ENCODE peak calls at places on chromosome 7, in six cellular contexts. F is AG04450, O is lung, D is choroid plexus epithelial cell, B is mammary epithelial cell, G is endothelial cell of umbilical vein. K is an unnamed sample.

GRCh38 chr7:19352271-19352670 is 207.1 kb upstream of the FERD3L start:
- DNase-seq in G (no peak), O (no peak), D (no peak), F (peak), B (no peak), K (no peak)

GRCh38 chr7:22647451-22648257 is 79.3 kb upstream of the IL6 start:
- DNase-seq in O (no peak), F (peak), G (peak), D (peak), B (peak), K (peak)

GRCh38 chr7:12303507-12303906 is 92.4 kb downstream of the TMEM106B start:
- DNase-seq in B (no peak), D (peak), O (no peak), G (peak), F (no peak), K (no peak)

GRCh38 chr7:105496501-105496900 is 25.6 kb downstream of the PUS7 start:
- DNase-seq in O (no peak), F (no peak), B (peak), D (peak), G (peak), K (peak)

GRCh38 chr7:23334482-23335056 is 35.4 kb downstream of the MALSU1 start:
- DNase-seq in F (peak), O (peak), G (peak), B (peak), D (peak), K (peak)

GRCh38 chr7:514651-515598 is 4.7 kb downstream of the PDGFA start:
- DNase-seq in D (peak), F (no peak), B (peak), O (no peak), G (no peak), K (no peak)

GRCh38 chr7:76515999-76516443 is 5.7 kb downstream of the UPK3B start:
- DNase-seq in G (no peak), F (no peak), B (no peak), O (no peak), D (peak), K (no peak)

GRCh38 chr7:101901661-101902491 is 84.5 kb downstream of the CUX1 start:
- DNase-seq in G (peak), F (no peak), B (no peak), O (no peak), D (no peak), K (peak)

GRCh38 chr7:108805808-108806397 is 236.2 kb downstream of the DNAJB9 start:
- DNase-seq in B (peak), D (peak), O (no peak), G (peak), F (no peak), K (peak)

GRCh38 chr7:93327006-93327633 is 95.0 kb downstream of the VPS50 start:
- DNase-seq in B (peak), D (peak), O (no peak), G (no peak), F (peak), K (peak)

GRCh38 chr7:24764972-24765744 is 7.9 kb upstream of the GSDME start:
- DNase-seq in G (no peak), D (peak), O (no peak), B (no peak), F (no peak), K (no peak)

GRCh38 chr7:106535234-106536026 is 125.5 kb downstream of the CCDC71L start:
- DNase-seq in F (no peak), O (no peak), B (no peak), G (no peak), D (peak), K (peak)

GRCh38 chr7:122305475-122306319 is 1.1 kb upstream of the FEZF1 start:
- DNase-seq in F (no peak), B (no peak), G (no peak), O (no peak), D (peak), K (no peak)

GRCh38 chr7:39924122-39924521 is 25.9 kb upstream of the CDK13 start:
- DNase-seq in G (no peak), B (no peak), F (no peak), D (no peak), O (no peak), K (no peak)

GRCh38 chr7:42247301-42247700 is 10.3 kb upstream of the GLI3 start:
- DNase-seq in G (no peak), D (peak), O (no peak), B (peak), F (no peak), K (peak)

GRCh38 chr7:127252736-127253288 is at the start of gene GRM8:
- DNase-seq in D (peak), G (peak), O (no peak), F (no peak), B (peak), K (no peak)

GRCh38 chr7:91880413-91881241 is at the start of gene MTERF1:
- DNase-seq in O (peak), D (peak), F (peak), G (peak), B (peak), K (peak)

GRCh38 chr7:91875851-91876250 is 4.7 kb downstream of the MTERF1 start:
- DNase-seq in D (peak), F (no peak), B (no peak), O (no peak), G (no peak), K (no peak)

GRCh38 chr7:91880016-91880412 is 488 bp downstream of the MTERF1 start:
- DNase-seq in B (peak), F (no peak), O (no peak), D (peak), G (no peak), K (no peak)

GRCh38 chr7:91872928-91873327 is 7.6 kb downstream of the MTERF1 start:
- DNase-seq in O (no peak), G (no peak), F (no peak), B (no peak), D (no peak), K (no peak)

DNA sequence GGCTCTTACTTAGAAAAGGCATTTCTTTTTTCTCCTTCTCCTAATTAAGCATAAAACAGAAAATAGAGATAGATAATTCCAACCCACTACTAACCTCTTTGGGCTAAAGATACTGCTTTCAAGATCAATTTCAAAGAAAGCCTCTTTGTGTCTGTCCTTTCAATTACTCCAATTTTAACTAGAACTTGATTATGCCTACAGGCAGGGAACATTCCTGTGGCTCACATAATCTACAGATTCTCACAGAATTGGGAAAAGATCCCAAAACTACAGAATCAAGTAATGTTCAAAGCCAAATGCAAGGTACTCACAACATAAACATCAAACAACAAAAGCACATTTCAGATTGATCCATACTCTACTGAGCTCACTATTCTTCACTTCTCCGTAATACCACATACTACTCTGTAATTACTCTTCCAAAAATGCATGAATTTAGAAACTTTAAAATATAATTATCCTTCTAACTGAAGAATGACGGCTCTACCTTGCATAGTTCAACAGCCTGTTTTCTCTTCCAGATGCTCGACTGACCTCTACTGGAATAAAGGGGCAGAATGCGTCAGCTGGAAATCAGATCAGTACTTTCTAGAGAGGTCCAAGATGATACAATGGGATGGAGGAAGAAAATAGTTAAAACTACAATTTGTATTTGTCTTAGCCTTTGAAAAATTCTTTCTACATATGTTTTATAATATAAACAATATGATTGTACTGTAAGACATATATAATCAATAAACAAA is 3.9 kb downstream of the MTERF1 start:
- DNase-seq in O (no peak), D (peak), F (no peak), B (peak), G (no peak), K (peak)
- TF ChIP-seq CTCF in O (no peak), D (peak), F (peak), B (peak), G (no peak), K (peak)

GRCh38 chr7:2068693-2069471 is 163.9 kb downstream of the MAD1L1 start:
- DNase-seq in F (no peak), G (no peak), B (no peak), D (no peak), O (no peak), K (no peak)
- TF ChIP-seq CTCF in F (no peak), G (no peak), B (no peak), D (no peak), O (no peak), K (no peak)

GRCh38 chr7:121126801-121127534 is 138.5 kb downstream of the CPED1 start:
- DNase-seq in F (no peak), B (no peak), G (peak), O (no peak), D (peak), K (no peak)
- TF ChIP-seq CTCF in F (peak), B (peak), G (no peak), O (no peak), D (peak), K (peak)

GRCh38 chr7:102917436-102918353 is 4.9 kb downstream of the LRRC17 start:
- DNase-seq in G (no peak), O (no peak), F (no peak), B (no peak), D (no peak), K (no peak)
- TF ChIP-seq CTCF in G (no peak), O (no peak), F (no peak), B (no peak), D (no peak), K (no peak)

GRCh38 chr7:81501220-81501619 is 268.6 kb downstream of the HGF start:
- DNase-seq in O (no peak), B (no peak), D (peak), F (peak), G (peak), K (peak)
- TF ChIP-seq CTCF in O (no peak), B (peak), D (peak), F (peak), G (no peak), K (peak)

GRCh38 chr7:151013728-151014497 is 10.4 kb downstream of the ATG9B start:
- DNase-seq in B (no peak), G (no peak), F (no peak), O (no peak), D (peak), K (peak)
- TF ChIP-seq CTCF in B (peak), G (no peak), F (no peak), O (peak), D (peak), K (peak)